ENCODE peak calls at places on chromosomes 13 and 19, in six cellular contexts. One of them, this sample, is unnamed. For H3K4me1, the result is how much of the 10 kb centered on the place peaks cover.

GRCh38 chr19:3440082-3440481 is 40.2 kb downstream of the SMIM24 start:
- DNase-seq in CD4-positive, CD25-positive, alpha-beta regulatory T cell: peak
- DNase-seq in pancreas: no peak
- DNase-seq in cardiac muscle cell: peak
- DNase-seq in neuronal stem cell: no peak
- DNase-seq in GM23338: peak
- DNase-seq in this sample: peak

GRCh38 chr13:55554741-55555140 is 1586.0 kb upstream of the PRR20A start:
- DNase-seq in CD4-positive, CD25-positive, alpha-beta regulatory T cell: no peak
- DNase-seq in pancreas: no peak
- DNase-seq in cardiac muscle cell: no peak
- DNase-seq in neuronal stem cell: no peak
- DNase-seq in GM23338: no peak
- DNase-seq in this sample: no peak

GRCh38 chr13:60453490-60453889 is 56.5 kb downstream of the TDRD3 start:
- DNase-seq in CD4-positive, CD25-positive, alpha-beta regulatory T cell: no peak
- DNase-seq in pancreas: no peak
- DNase-seq in cardiac muscle cell: no peak
- DNase-seq in neuronal stem cell: no peak
- DNase-seq in GM23338: peak
- DNase-seq in this sample: no peak

GRCh38 chr13:63299995-63300394 is 1884.3 kb upstream of the PCDH20 start:
- DNase-seq in CD4-positive, CD25-positive, alpha-beta regulatory T cell: no peak
- DNase-seq in pancreas: no peak
- DNase-seq in cardiac muscle cell: no peak
- DNase-seq in neuronal stem cell: peak
- DNase-seq in GM23338: no peak
- DNase-seq in this sample: no peak

GRCh38 chr19:13366529-13367143 is 139.6 kb downstream of the CACNA1A start:
- DNase-seq in CD4-positive, CD25-positive, alpha-beta regulatory T cell: no peak
- DNase-seq in pancreas: no peak
- DNase-seq in cardiac muscle cell: peak
- DNase-seq in neuronal stem cell: peak
- DNase-seq in GM23338: peak
- DNase-seq in this sample: no peak

GRCh38 chr13:39370554-39370953 is 232.4 kb downstream of the LHFPL6 start:
- DNase-seq in CD4-positive, CD25-positive, alpha-beta regulatory T cell: no peak
- DNase-seq in pancreas: no peak
- DNase-seq in cardiac muscle cell: no peak
- DNase-seq in neuronal stem cell: no peak
- DNase-seq in GM23338: no peak
- DNase-seq in this sample: no peak

GRCh38 chr13:34346626-34347025 is 528.7 kb downstream of the RFC3 start:
- DNase-seq in CD4-positive, CD25-positive, alpha-beta regulatory T cell: no peak
- DNase-seq in pancreas: no peak
- DNase-seq in cardiac muscle cell: no peak
- DNase-seq in neuronal stem cell: no peak
- DNase-seq in GM23338: no peak
- DNase-seq in this sample: no peak

GRCh38 chr13:109764474-109765292 is 21.7 kb downstream of the IRS2 start:
- DNase-seq in CD4-positive, CD25-positive, alpha-beta regulatory T cell: peak
- DNase-seq in pancreas: no peak
- DNase-seq in cardiac muscle cell: no peak
- DNase-seq in neuronal stem cell: no peak
- DNase-seq in GM23338: peak
- DNase-seq in this sample: no peak

GRCh38 chr13:68697551-68697950 is 1410.1 kb upstream of the ATXN8OS start:
- DNase-seq in CD4-positive, CD25-positive, alpha-beta regulatory T cell: no peak
- DNase-seq in pancreas: no peak
- DNase-seq in cardiac muscle cell: no peak
- DNase-seq in neuronal stem cell: no peak
- DNase-seq in GM23338: no peak
- DNase-seq in this sample: no peak

GRCh38 chr13:26965976-26966375 is 205.4 kb upstream of the GPR12 start:
- DNase-seq in CD4-positive, CD25-positive, alpha-beta regulatory T cell: no peak
- DNase-seq in pancreas: peak
- DNase-seq in cardiac muscle cell: peak
- DNase-seq in neuronal stem cell: no peak
- DNase-seq in GM23338: no peak
- DNase-seq in this sample: peak

GRCh38 chr19:3284759-3285646 is 60.5 kb downstream of the CELF5 start:
- DNase-seq in CD4-positive, CD25-positive, alpha-beta regulatory T cell: peak
- DNase-seq in pancreas: peak
- DNase-seq in cardiac muscle cell: peak
- DNase-seq in neuronal stem cell: peak
- DNase-seq in GM23338: peak
- DNase-seq in this sample: peak

GRCh38 chr13:49308977-49309408 is 61.3 kb downstream of the CDADC1 start:
- DNase-seq in CD4-positive, CD25-positive, alpha-beta regulatory T cell: no peak
- DNase-seq in pancreas: peak
- DNase-seq in cardiac muscle cell: no peak
- DNase-seq in neuronal stem cell: no peak
- DNase-seq in GM23338: no peak
- DNase-seq in this sample: no peak

GRCh38 chr13:99033814-99034213 is 56.0 kb upstream of the DOCK9 start:
- DNase-seq in CD4-positive, CD25-positive, alpha-beta regulatory T cell: peak
- DNase-seq in pancreas: no peak
- DNase-seq in cardiac muscle cell: peak
- DNase-seq in neuronal stem cell: peak
- DNase-seq in GM23338: peak
- DNase-seq in this sample: no peak

GRCh38 chr19:41261474-41262190 is 2.5 kb upstream of the HNRNPUL1 start:
- DNase-seq in CD4-positive, CD25-positive, alpha-beta regulatory T cell: no peak
- DNase-seq in pancreas: no peak
- DNase-seq in cardiac muscle cell: no peak
- DNase-seq in neuronal stem cell: no peak
- DNase-seq in GM23338: no peak
- DNase-seq in this sample: peak

GRCh38 chr19:47494729-47495128 is 10.7 kb upstream of the KPTN start:
- DNase-seq in CD4-positive, CD25-positive, alpha-beta regulatory T cell: no peak
- DNase-seq in pancreas: peak
- DNase-seq in cardiac muscle cell: no peak
- DNase-seq in neuronal stem cell: no peak
- DNase-seq in GM23338: no peak
- DNase-seq in this sample: no peak

GRCh38 chr19:35273686-35274259 is 5.0 kb downstream of the USF2 start:
- DNase-seq in CD4-positive, CD25-positive, alpha-beta regulatory T cell: no peak
- DNase-seq in pancreas: no peak
- DNase-seq in cardiac muscle cell: no peak
- DNase-seq in neuronal stem cell: no peak
- DNase-seq in GM23338: no peak
- DNase-seq in this sample: no peak

GRCh38 chr13:35600137-35600536 is 123.6 kb upstream of the MAB21L1 start:
- DNase-seq in CD4-positive, CD25-positive, alpha-beta regulatory T cell: no peak
- DNase-seq in pancreas: no peak
- DNase-seq in cardiac muscle cell: no peak
- DNase-seq in neuronal stem cell: no peak
- DNase-seq in GM23338: no peak
- DNase-seq in this sample: no peak

GRCh38 chr19:15402411-15403150 is 16.2 kb downstream of the AKAP8L start:
- DNase-seq in CD4-positive, CD25-positive, alpha-beta regulatory T cell: no peak
- DNase-seq in pancreas: no peak
- DNase-seq in cardiac muscle cell: no peak
- DNase-seq in neuronal stem cell: no peak
- DNase-seq in GM23338: no peak
- DNase-seq in this sample: peak

GRCh38 chr19:15403151-15403531 is 15.6 kb downstream of the AKAP8L start:
- DNase-seq in CD4-positive, CD25-positive, alpha-beta regulatory T cell: no peak
- DNase-seq in pancreas: no peak
- DNase-seq in cardiac muscle cell: no peak
- DNase-seq in neuronal stem cell: no peak
- DNase-seq in GM23338: no peak
- DNase-seq in this sample: no peak

GRCh38 chr19:15401397-15401710 is 17.4 kb downstream of the AKAP8L start:
- DNase-seq in CD4-positive, CD25-positive, alpha-beta regulatory T cell: no peak
- DNase-seq in pancreas: no peak
- DNase-seq in cardiac muscle cell: no peak
- DNase-seq in neuronal stem cell: no peak
- DNase-seq in GM23338: no peak
- DNase-seq in this sample: no peak

GRCh38 chr19:15404780-15405211 is 14.0 kb downstream of the AKAP8L start:
- DNase-seq in CD4-positive, CD25-positive, alpha-beta regulatory T cell: no peak
- DNase-seq in pancreas: no peak
- DNase-seq in cardiac muscle cell: no peak
- DNase-seq in neuronal stem cell: no peak
- DNase-seq in GM23338: no peak
- DNase-seq in this sample: no peak

DNA sequence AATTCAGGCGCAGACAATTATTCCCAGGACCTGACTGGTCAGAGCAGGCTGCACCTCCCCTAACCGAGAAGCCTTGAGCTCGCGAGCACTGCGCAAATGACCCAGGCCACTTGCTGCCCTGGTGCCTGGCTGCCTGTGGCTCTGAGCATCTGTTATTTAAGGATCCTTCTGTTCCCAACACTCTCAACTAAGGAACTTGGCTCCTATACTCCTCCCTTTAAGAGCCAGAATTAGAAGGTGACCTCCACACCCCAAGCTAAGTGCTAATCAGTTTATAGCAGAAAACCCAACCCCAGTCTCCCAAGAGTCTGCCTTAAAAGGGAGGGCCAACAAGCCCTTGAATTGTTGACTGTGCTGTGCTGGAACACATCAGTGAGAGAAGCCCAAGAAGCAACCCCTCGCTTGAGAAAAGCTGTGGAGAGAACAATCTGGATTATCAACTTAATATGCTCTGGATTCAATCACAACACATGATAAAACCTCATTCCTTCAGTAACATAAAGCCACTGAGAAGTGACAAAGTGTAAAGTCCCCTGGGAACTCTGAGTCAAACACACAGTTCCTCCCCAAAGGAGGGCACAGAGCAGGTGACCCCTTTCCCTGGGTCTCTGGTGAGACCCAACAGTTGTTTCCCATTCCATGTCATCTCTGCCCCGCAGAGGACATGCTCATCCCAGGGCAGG is 14.6 kb downstream of the AKAP8L start:
- DNase-seq in CD4-positive, CD25-positive, alpha-beta regulatory T cell: no peak
- DNase-seq in pancreas: no peak
- DNase-seq in cardiac muscle cell: no peak
- DNase-seq in neuronal stem cell: no peak
- DNase-seq in GM23338: no peak
- DNase-seq in this sample: peak
- H3K4me1 ChIP-seq in CD4-positive, CD25-positive, alpha-beta regulatory T cell: under half
- H3K4me1 ChIP-seq in pancreas: under half
- H3K4me1 ChIP-seq in cardiac muscle cell: under half
- H3K4me1 ChIP-seq in neuronal stem cell: under half
- H3K4me1 ChIP-seq in GM23338: under half
- H3K4me1 ChIP-seq in this sample: under half

GRCh38 chr19:16069813-16070365 is 6.4 kb upstream of the TPM4 start:
- DNase-seq in CD4-positive, CD25-positive, alpha-beta regulatory T cell: no peak
- DNase-seq in pancreas: no peak
- DNase-seq in cardiac muscle cell: no peak
- DNase-seq in neuronal stem cell: no peak
- DNase-seq in GM23338: no peak
- DNase-seq in this sample: no peak
- H3K27ac ChIP-seq in CD4-positive, CD25-positive, alpha-beta regulatory T cell: peak
- H3K27ac ChIP-seq in pancreas: peak
- H3K27ac ChIP-seq in cardiac muscle cell: no peak
- H3K27ac ChIP-seq in neuronal stem cell: no peak
- H3K27ac ChIP-seq in GM23338: no peak
- H3K27ac ChIP-seq in this sample: peak

GRCh38 chr19:1205114-1206062 is at the start of gene STK11:
- DNase-seq in CD4-positive, CD25-positive, alpha-beta regulatory T cell: peak
- DNase-seq in pancreas: peak
- DNase-seq in cardiac muscle cell: peak
- DNase-seq in neuronal stem cell: peak
- DNase-seq in GM23338: peak
- DNase-seq in this sample: peak
- H3K4me1 ChIP-seq in CD4-positive, CD25-positive, alpha-beta regulatory T cell: half or more
- H3K4me1 ChIP-seq in pancreas: under half
- H3K4me1 ChIP-seq in cardiac muscle cell: under half
- H3K4me1 ChIP-seq in neuronal stem cell: under half
- H3K4me1 ChIP-seq in GM23338: under half
- H3K4me1 ChIP-seq in this sample: under half

DNA sequence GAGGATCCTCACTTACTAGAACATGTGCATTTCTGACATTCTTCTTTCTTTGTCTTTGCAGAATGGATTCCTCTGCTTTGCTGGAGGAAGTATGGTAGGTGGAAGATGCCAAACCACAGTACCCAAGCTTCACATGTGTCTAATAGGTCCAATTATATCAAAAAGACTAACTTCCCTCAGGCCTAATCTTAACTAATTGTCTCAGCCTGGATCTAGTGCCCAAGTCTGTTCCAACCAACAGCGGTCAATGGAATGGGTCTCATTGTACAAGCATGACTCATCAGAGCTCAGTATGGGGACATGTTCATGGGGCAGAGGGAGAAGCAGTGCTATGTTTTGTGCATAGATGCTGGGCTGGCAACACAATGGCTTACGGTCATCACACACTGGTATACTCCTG is 81.6 kb upstream of the CSNK1A1L start:
- DNase-seq in CD4-positive, CD25-positive, alpha-beta regulatory T cell: no peak
- DNase-seq in pancreas: no peak
- DNase-seq in cardiac muscle cell: peak
- DNase-seq in neuronal stem cell: no peak
- DNase-seq in GM23338: no peak
- DNase-seq in this sample: no peak
- H3K27ac ChIP-seq in CD4-positive, CD25-positive, alpha-beta regulatory T cell: no peak
- H3K27ac ChIP-seq in pancreas: no peak
- H3K27ac ChIP-seq in cardiac muscle cell: no peak
- H3K27ac ChIP-seq in neuronal stem cell: no peak
- H3K27ac ChIP-seq in GM23338: no peak
- H3K27ac ChIP-seq in this sample: no peak

This sample was measured in testis.